ENCODE peak calls at places on chromosomes 6 and 20, in five cellular contexts. U is OCI-LY7, S is hepatocyte, H is GM23338, X is osteoblast. W is an unnamed sample.

GRCh38 chr6:168956884-168957730 is 296.5 kb downstream of the THBS2 start:
- DNase-seq in H (peak; percentile 78), U (peak; percentile 49), S (peak; percentile 85), X (peak; percentile 89), W (peak; percentile 90)

GRCh38 chr20:41617059-41617921 is 887 bp downstream of the CHD6 start:
- DNase-seq in X (peak; percentile 90), S (peak; percentile 58), H (peak; percentile 55), U (peak; percentile 54), W (peak; percentile 74)

GRCh38 chr6:167703781-167704180 is 122.9 kb upstream of the AFDN start:
- DNase-seq in S (no peak), U (no peak), H (no peak), X (no peak), W (no peak)

GRCh38 chr6:30530013-30530412 is 26.3 kb downstream of the GNL1 start:
- DNase-seq in S (no peak), H (no peak), U (no peak), X (no peak), W (no peak)

GRCh38 chr6:35368038-35368887 is 25.9 kb downstream of the PPARD start:
- DNase-seq in U (peak; percentile 29), X (no peak), S (peak; percentile 45), H (no peak), W (peak; percentile 90)

GRCh38 chr6:41538556-41539182 is 7.5 kb upstream of the FOXP4 start:
- DNase-seq in U (peak; percentile 37), X (no peak), H (no peak), S (no peak), W (peak; percentile 31)

GRCh38 chr20:36526521-36527011 is 14.8 kb upstream of the MYL9 start:
- DNase-seq in X (peak; percentile 19), U (no peak), S (no peak), H (no peak), W (no peak)

GRCh38 chr6:106512048-106512957 is 117.0 kb downstream of the RTN4IP1 start:
- DNase-seq in U (peak; percentile 84), S (peak; percentile 82), H (peak; percentile 80), X (peak; percentile 85), W (peak; percentile 82)

GRCh38 chr20:31496761-31497295 is 17.4 kb upstream of the HM13 start:
- DNase-seq in U (no peak), X (no peak), S (peak; percentile 52), H (no peak), W (peak; percentile 80)

GRCh38 chr6:126156973-126157372 is 170.6 kb downstream of the TRMT11 start:
- DNase-seq in H (no peak), S (no peak), X (no peak), U (no peak), W (no peak)

GRCh38 chr20:25394996-25395395 is 4.4 kb upstream of the ABHD12 start:
- DNase-seq in S (no peak), U (no peak), H (no peak), X (no peak), W (no peak)

GRCh38 chr6:131400054-131400781 is 172.8 kb upstream of the ARG1 start:
- DNase-seq in U (no peak), H (no peak), X (peak; percentile 79), S (no peak), W (peak; percentile 90)

GRCh38 chr6:125991653-125992052 is 5.3 kb downstream of the TRMT11 start:
- DNase-seq in S (no peak), X (no peak), H (no peak), U (no peak), W (no peak)

GRCh38 chr6:52494298-52495072 is 74.3 kb downstream of the EFHC1 start:
- DNase-seq in U (no peak), H (no peak), S (no peak), X (no peak), W (no peak)

GRCh38 chr6:75368151-75368779 is 83.7 kb upstream of the TMEM30A start:
- DNase-seq in S (peak; percentile 74), X (no peak), U (peak; percentile 12), H (peak; percentile 88), W (no peak)

GRCh38 chr20:48541581-48542071 is 286.2 kb downstream of the PREX1 start:
- DNase-seq in S (no peak), H (no peak), X (no peak), U (no peak), W (no peak)

GRCh38 chr6:87848616-87849015 is 146.6 kb upstream of the AKIRIN2 start:
- DNase-seq in S (peak; percentile 39), H (no peak), X (no peak), U (no peak), W (no peak)

GRCh38 chr20:38116409-38117165 is 48.5 kb downstream of the TGM2 start:
- DNase-seq in H (no peak), S (no peak), X (no peak), U (no peak), W (no peak)

DNA sequence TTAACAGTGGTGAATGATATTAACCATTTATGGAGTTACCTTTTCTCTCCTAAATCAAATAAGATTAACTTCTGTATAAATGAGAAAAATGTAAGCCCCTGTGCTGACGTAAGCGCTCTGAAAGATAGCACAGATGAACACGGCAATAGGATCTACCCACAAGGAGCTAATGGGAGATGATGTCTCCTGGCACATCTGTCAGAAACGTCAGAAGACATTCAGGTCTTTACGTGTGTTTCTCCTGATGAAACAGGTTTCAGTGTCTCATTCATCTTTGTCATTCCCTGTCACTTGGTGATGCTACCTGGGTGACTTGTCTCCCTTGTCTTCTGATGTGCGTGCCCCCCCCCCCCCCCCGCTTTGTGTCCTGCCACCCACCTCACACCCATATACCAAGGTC is 189.7 kb downstream of the DTNBP1 start:
- DNase-seq in S (no peak), U (no peak), H (no peak), X (no peak), W (no peak)
- H2AFZ ChIP-seq in S (no peak overlapping the region), U (no peak overlapping the region), H (no peak overlapping the region), X (no peak overlapping the region), W (no peak overlapping the region)

DNA sequence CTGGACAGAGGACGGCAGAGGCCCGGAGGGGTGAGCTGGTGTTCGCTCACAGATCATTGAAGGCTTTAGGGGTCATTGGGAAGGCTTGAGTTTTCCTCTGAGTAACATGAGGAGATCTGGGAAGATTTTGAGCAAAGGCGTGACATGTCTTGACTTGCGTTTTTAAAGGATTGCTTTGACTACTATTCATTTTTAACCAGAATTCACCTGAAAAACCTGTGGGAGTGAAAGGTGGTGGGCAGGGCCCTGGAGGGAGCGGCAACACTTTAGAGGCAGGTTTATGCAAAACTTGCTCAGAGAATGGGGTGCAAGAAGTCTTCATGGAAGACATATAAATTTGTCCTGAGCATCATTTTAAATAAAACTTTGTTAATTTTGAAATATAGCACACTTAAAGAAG is 72.2 kb upstream of the EEF1E1 start:
- DNase-seq in X (no peak), S (no peak), U (no peak), H (no peak), W (no peak)
- H2AFZ ChIP-seq in X (no peak overlapping the region), S (no peak overlapping the region), U (no peak overlapping the region), H (peak overlapping the region; percentile 80), W (no peak overlapping the region)

GRCh38 chr20:53832499-53832898 is 237.9 kb downstream of the BCAS1 start:
- DNase-seq in S (no peak), H (no peak), U (no peak), X (no peak), W (no peak)

GRCh38 chr20:53834749-53835148 is 235.6 kb downstream of the BCAS1 start:
- DNase-seq in S (no peak), X (no peak), U (peak; percentile 42), H (no peak), W (no peak)

GRCh38 chr20:53834044-53834442 is 236.4 kb downstream of the BCAS1 start:
- DNase-seq in S (no peak), U (peak; percentile 69), X (no peak), H (no peak), W (no peak)

GRCh38 chr20:53831812-53832211 is 238.2 kb upstream of the ZNF217 start:
- DNase-seq in X (no peak), H (no peak), S (no peak), U (no peak), W (no peak)

GRCh38 chr20:53833333-53834043 is 236.9 kb downstream of the BCAS1 start:
- DNase-seq in H (no peak), X (no peak), U (no peak), S (no peak), W (no peak)
- H2AFZ ChIP-seq in H (peak overlapping the region; percentile 70), X (no peak overlapping the region), U (peak overlapping the region; percentile 83), S (no peak overlapping the region), W (no peak overlapping the region)

GRCh38 chr20:62433655-62434054 is 6.3 kb upstream of the RBBP8NL start:
- DNase-seq in H (no peak), X (no peak), U (no peak), S (no peak), W (peak; percentile 20)
- H2AFZ ChIP-seq in H (no peak overlapping the region), X (no peak overlapping the region), U (no peak overlapping the region), S (no peak overlapping the region), W (no peak overlapping the region)

DNA sequence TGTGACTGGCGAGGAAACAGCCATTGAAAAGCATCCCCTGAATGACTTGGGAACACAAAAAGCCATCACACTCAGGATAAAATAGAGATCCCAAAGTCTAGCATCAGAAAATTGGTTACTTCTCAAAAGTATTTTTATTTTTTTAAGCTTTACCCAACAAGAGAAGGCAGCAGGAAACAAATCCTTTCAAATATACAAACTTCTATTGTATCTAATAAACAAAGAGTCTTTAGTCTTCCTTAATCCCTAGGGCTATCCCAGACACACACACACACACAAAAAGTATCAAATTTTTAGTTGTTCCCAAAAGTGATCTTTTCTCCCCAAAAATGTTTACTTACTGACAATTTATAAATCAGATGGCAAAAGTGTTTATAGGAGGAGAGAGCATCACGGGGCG is 33.2 kb upstream of the MARCKS start:
- DNase-seq in X (no peak), H (no peak), U (no peak), S (no peak), W (no peak)
- H2AFZ ChIP-seq in X (peak overlapping the region; percentile 68), H (peak overlapping the region; percentile 24), U (no peak overlapping the region), S (no peak overlapping the region), W (no peak overlapping the region)

DNA sequence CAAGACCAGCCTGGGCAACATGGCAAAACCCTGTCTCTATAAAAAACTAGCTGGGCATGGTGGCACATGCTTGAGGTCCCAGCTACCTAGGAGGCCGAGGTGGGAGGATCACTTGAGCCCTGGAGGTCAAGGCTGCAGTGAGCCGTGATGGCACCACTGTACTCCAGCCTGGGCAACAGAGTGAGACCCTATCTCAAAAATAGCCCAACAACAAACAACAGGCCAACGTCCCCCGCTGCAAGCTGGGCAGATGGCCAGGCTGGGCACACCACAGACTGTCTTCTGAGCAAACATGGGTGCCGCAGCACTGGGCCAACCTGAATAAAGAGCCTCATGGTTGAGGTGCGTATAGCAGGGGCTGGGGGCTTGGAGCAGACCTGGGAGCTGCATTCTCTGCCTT is 46.6 kb upstream of the SRF start:
- DNase-seq in U (no peak), X (no peak), S (no peak), H (no peak), W (no peak)
- H2AFZ ChIP-seq in U (no peak overlapping the region), X (no peak overlapping the region), S (no peak overlapping the region), H (no peak overlapping the region), W (no peak overlapping the region)

DNA sequence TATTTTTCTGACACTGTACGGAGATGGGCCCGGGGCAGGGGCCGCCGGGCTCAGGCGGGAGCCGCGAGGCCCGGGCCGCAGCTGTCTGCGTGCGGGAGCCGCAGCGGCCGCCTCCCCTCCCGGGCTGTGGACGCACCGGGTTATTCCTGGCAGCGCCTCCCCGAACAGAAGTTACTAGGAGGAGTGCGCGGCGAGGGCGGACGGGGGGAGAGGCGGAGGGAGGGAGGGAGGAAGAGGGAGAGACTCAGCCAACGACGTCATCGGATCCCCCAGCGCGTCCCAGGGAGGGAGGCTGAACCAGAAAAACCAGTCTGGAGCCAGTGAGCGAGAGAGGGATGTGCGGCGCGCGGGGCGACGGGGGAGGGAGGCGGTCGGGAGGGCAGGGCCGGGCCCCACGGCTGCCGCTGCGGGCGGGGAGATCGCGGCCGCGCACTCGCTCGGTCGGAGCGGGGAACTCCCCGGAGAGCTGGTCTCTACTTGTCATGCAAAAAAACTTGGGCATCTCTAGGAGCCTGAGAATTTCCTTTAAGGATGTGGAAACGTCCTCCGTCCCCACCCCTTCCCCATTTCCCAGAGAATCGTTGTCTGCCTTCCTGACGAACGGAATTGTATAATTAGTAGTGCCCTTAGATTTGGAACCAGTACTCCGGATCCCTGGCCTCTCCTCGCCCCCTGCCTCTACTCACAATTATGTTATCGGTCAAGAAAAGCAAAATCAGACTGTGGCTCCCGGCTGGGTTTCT is 1.4 kb upstream of the HIVEP2 start:
- DNase-seq in H (peak; percentile 98), X (peak; percentile 99), U (peak; percentile 77), S (peak; percentile 99), W (peak; percentile 99)
- H2AFZ ChIP-seq in H (peak overlapping the region; percentile 39), X (peak overlapping the region; percentile 63), U (peak overlapping the region; percentile 89), S (peak overlapping the region; percentile 56), W (peak overlapping the region; percentile 74)